ENCODE peak calls at places on chromosome 1, in seven cellular contexts. R, X, A, Z, G, P and W are unnamed samples.

GRCh38 chr1:84379128-84379527 is 19.2 kb upstream of the DNASE2B start:
- DNase-seq in Z (no peak), G (no peak), X (no peak), R (no peak), P (no peak), A (no peak), W (peak; percentile 90)

GRCh38 chr1:182206628-182207239 is 145.2 kb upstream of the ZNF648 start:
- DNase-seq in R (no peak), X (no peak), P (peak; percentile 37), G (no peak), A (no peak), Z (no peak), W (no peak)

GRCh38 chr1:225733254-225733653 is 44.4 kb upstream of the SRP9 start:
- DNase-seq in G (peak; percentile 31), X (no peak), A (no peak), R (no peak), P (no peak), Z (no peak), W (no peak)

GRCh38 chr1:94926365-94926914 is 470 bp downstream of the CNN3 start:
- DNase-seq in A (no peak), X (peak; percentile 85), P (no peak), R (no peak), Z (peak; percentile 47), G (peak; percentile 36), W (peak; percentile 53)

GRCh38 chr1:79657916-79658662 is 651.6 kb upstream of the ADGRL4 start:
- DNase-seq in A (no peak), R (no peak), G (no peak), X (no peak), Z (no peak), P (no peak), W (peak; percentile 5)

GRCh38 chr1:51642739-51643142 is 25.8 kb downstream of the OSBPL9 start:
- DNase-seq in R (no peak), G (no peak), Z (no peak), A (no peak), X (no peak), P (no peak), W (peak; percentile 96)

GRCh38 chr1:29459551-29459945 is 223.2 kb downstream of the PTPRU start:
- DNase-seq in X (no peak), R (no peak), G (no peak), A (no peak), P (no peak), Z (no peak), W (no peak)

GRCh38 chr1:85865183-85865582 is 156.9 kb upstream of the ZNHIT6 start:
- DNase-seq in Z (no peak), G (no peak), X (no peak), R (no peak), A (no peak), P (no peak), W (peak; percentile 12)

GRCh38 chr1:115506523-115507255 is 135.1 kb upstream of the VANGL1 start:
- DNase-seq in P (no peak), A (no peak), X (no peak), Z (no peak), G (no peak), R (no peak), W (no peak)

GRCh38 chr1:160239582-160240299 is 22.6 kb downstream of the DCAF8 start:
- DNase-seq in P (no peak), A (no peak), G (no peak), R (no peak), X (no peak), Z (no peak), W (no peak)

GRCh38 chr1:244104309-244105060 is 53.4 kb downstream of the ZBTB18 start:
- DNase-seq in A (no peak), P (no peak), Z (peak; percentile 59), R (no peak), X (peak; percentile 44), G (peak; percentile 48), W (peak; percentile 93)

GRCh38 chr1:1594602-1594981 is 5.3 kb downstream of the FNDC10 start:
- DNase-seq in G (no peak), A (no peak), X (peak; percentile 64), R (no peak), Z (no peak), P (no peak), W (no peak)

GRCh38 chr1:25695991-25696330 is 79.4 kb downstream of the MAN1C1 start:
- DNase-seq in P (no peak), X (no peak), A (no peak), R (no peak), Z (peak; percentile 33), G (no peak), W (peak; percentile 97)

GRCh38 chr1:71494163-71494562 is 413.3 kb upstream of the ZRANB2 start:
- DNase-seq in A (no peak), Z (no peak), X (no peak), P (no peak), G (no peak), R (no peak), W (no peak)

GRCh38 chr1:57269621-57270235 is 154.1 kb downstream of the DAB1 start:
- DNase-seq in Z (no peak), G (no peak), R (no peak), A (no peak), P (no peak), X (no peak), W (no peak)

GRCh38 chr1:153973071-153973470 is 4.4 kb downstream of the JTB start:
- DNase-seq in A (no peak), Z (no peak), G (no peak), R (no peak), X (no peak), P (no peak), W (no peak)

GRCh38 chr1:153977250-153978240 is at the start of gene JTB:
- DNase-seq in A (no peak), P (peak; percentile 93), R (no peak), X (peak; percentile 89), Z (peak; percentile 90), G (peak; percentile 83), W (peak; percentile 78)

GRCh38 chr1:153978274-153978909 is 918 bp upstream of the JTB start:
- DNase-seq in Z (no peak), A (no peak), X (no peak), R (no peak), G (no peak), P (peak; percentile 63), W (no peak)

GRCh38 chr1:153973478-153973877 is 4.0 kb downstream of the JTB start:
- DNase-seq in R (no peak), Z (no peak), A (no peak), P (no peak), G (no peak), X (no peak), W (no peak)

DNA sequence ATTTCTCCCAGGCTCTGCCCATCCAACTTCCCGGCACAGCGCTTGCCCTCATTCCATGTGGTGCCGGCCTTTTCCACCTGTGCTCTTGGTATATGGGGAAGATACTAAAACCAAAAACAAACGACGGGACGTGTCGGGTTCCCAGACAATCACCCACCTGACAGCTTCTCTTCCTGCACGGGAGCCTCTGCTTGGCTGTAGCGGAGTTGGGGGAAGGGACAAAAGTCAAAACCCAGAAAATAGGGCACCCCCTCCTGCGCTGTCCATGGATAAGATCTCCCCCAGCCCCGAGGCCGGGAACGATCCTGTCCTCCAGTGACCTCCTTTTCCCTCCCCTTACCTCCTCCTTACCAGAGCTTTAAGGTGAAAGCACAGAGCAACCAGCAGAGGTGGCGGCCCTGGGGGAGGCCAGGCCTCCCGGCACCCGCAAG is 640 bp downstream of the JTB start:
- DNase-seq in P (peak; percentile 61), X (peak; percentile 30), R (no peak), A (no peak), G (no peak), Z (no peak), W (no peak)
- TF ChIP-seq RAD21 in P (no peak), X (no peak), R (no peak), A (no peak), G (no peak), Z (no peak), W (no peak)

DNA sequence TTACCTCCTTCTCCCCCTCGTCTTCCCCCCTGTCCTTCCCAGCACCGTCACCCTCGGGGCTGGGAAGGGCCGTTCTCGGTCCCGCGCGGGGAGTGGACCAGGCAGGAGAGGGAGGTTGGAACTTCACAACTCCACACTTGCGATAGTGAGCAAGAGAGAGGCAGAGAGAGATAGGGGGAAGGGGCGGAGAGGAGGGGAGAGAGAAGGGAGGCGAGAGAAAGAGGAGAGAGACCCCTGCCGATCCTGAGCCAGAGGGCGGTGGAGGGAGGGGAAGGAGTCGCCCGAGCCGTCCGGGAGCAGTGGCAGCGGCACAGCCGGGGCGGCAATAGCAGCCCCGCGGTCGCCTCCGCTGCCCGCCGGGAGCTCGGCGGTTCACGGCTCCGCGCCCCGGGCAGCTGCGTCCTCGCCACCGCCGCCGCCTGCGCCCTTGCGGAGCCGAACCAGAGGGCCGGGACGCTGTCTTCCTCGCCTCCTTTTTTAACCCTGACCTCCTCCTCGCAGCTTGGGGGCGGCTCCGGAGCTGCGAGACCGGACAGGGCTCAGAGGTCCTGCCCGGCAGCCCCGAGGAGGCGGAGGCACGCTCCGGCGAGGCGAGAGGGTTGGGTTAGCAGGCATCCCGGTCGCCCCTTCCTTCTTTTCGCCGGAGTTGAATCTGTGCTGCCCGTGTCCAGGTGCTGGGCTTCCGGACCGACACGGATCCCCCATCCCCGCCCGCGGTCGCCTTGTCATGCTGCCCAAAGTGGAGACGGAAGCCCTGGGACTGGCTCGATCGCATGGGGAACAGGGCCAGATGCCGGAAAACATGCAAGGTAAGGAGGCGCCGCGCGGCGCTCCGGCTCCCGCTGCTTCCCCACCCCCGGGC is 11.7 kb downstream of the NR5A2 start:
- DNase-seq in Z (peak; percentile 71), A (no peak), G (no peak), R (no peak), P (no peak), X (peak; percentile 76), W (no peak)
- TF ChIP-seq RFX5 in Z (no peak), A (no peak), G (no peak), R (no peak), P (no peak), X (no peak), W (no peak)

DNA sequence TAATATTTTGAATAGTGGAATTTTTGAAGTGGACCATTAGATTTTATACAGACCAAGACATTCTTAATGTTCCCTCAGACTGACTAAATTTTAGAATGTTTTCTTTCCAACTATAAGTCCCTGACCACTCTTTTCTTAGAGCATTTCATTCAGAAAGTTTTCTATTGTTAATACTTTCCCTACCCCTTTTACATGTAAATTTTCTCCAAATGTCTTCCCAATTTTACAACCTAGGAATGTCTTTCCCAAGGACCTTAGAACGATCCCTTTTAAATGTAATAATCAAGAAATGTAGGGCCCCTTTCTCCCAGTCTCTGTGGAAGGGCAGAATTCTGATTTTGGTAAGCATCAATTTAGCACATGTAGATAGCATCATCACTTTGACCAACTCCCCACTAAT is 730.0 kb upstream of the B3GALT2 start:
- DNase-seq in G (no peak), R (no peak), A (no peak), Z (no peak), P (no peak), X (no peak), W (no peak)
- TF ChIP-seq RAD21 in G (no peak), R (no peak), A (no peak), Z (no peak), P (no peak), X (no peak), W (no peak)

GRCh38 chr1:55690366-55690765 is 475.2 kb upstream of the USP24 start:
- DNase-seq in A (no peak), Z (no peak), P (no peak), X (no peak), G (no peak), R (no peak), W (no peak)
- TF ChIP-seq RFX5 in A (no peak), Z (no peak), P (no peak), X (no peak), G (no peak), R (no peak), W (no peak)